ENCODE peak calls at places on chromosomes 4 and X, in four cellular contexts. A, V, N and G are unnamed samples.

GRCh38 chr4:155799106-155799793 is 40.4 kb downstream of the GUCY1B1 start:
- DNase-seq in A (no peak), V (no peak), N (no peak), G (no peak)

GRCh38 chrX:29826651-29827206 is 388.6 kb upstream of the MAGEB2 start:
- DNase-seq in A (no peak), V (no peak), N (no peak), G (no peak)

GRCh38 chr4:8032381-8032780 is 92.7 kb upstream of the AFAP1 start:
- DNase-seq in A (no peak), V (no peak), N (no peak), G (no peak)

GRCh38 chr4:137739391-137739790 is 207.1 kb upstream of the PCDH18 start:
- DNase-seq in A (no peak), V (no peak), N (no peak), G (no peak)

GRCh38 chr4:13706130-13706529 is 78.6 kb upstream of the BOD1L1 start:
- DNase-seq in A (no peak), V (no peak), N (no peak), G (no peak)

GRCh38 chr4:151114338-151114737 is 14.9 kb downstream of the RPS3A start:
- DNase-seq in A (no peak), V (no peak), N (no peak), G (no peak)

GRCh38 chr4:111641813-111642579 is 503.3 kb upstream of the FAM241A start:
- DNase-seq in A (peak), V (peak), N (peak), G (peak)

GRCh38 chr4:114399085-114399484 is 199.5 kb upstream of the UGT8 start:
- DNase-seq in A (no peak), V (no peak), N (peak), G (no peak)

GRCh38 chr4:137025484-137026059 is 506.7 kb downstream of the PCDH18 start:
- DNase-seq in A (no peak), V (no peak), N (no peak), G (no peak)

GRCh38 chr4:152943673-152944072 is 7.5 kb downstream of the FHDC1 start:
- DNase-seq in A (no peak), V (no peak), N (no peak), G (no peak)

GRCh38 chr4:23878912-23879732 is 10.7 kb downstream of the PPARGC1A start:
- DNase-seq in A (no peak), V (no peak), N (no peak), G (no peak)

GRCh38 chrX:16148896-16149295 is 18.4 kb upstream of the MAGEB17 start:
- DNase-seq in A (no peak), V (no peak), N (no peak), G (no peak)

GRCh38 chrX:39802354-39802753 is 295.4 kb downstream of the BCOR start:
- DNase-seq in A (no peak), V (no peak), N (no peak), G (no peak)

GRCh38 chr4:98828801-98829200 is 100.1 kb downstream of the EIF4E start:
- DNase-seq in A (no peak), V (peak), N (peak), G (no peak)

GRCh38 chr4:55507612-55508011 is 39.1 kb downstream of the CLOCK start:
- DNase-seq in A (no peak), V (no peak), N (no peak), G (no peak)

GRCh38 chrX:38000706-38001105 is 5.6 kb upstream of the SYTL5 start:
- DNase-seq in A (no peak), V (no peak), N (no peak), G (no peak)

DNA sequence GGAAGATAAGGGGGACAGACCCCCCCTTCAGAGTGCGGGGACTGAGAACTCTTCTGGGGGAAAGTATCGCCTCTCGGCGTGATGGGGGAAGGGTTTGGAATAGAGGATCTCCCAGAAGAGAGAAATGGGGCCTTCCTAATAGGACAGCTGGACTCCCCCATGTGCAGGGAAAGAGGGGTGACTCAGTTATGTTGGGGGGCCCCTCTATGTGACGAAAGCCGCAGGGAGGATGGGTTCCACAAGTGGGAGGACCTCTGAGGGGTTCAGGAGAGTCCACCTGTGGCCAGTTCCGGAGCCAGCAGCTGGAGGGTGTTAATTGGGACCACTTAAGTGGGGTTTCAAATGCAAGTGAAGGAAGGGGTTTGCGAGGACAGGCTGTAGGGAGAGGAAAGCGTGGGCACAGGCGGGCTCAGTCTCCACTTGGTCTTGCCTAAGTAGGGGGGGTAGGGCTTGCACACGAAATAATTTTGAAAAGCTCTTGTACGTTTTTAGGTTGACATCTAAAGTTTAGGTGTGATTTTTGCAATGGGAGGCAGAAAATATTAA is 721 bp downstream of the SUV39H1 start:
- DNase-seq in A (no peak), V (no peak), N (no peak), G (peak)
- H2AFZ ChIP-seq in A (peak), V (no peak), N (no peak), G (peak)

GRCh38 chr4:169963998-169964397 is 62.2 kb downstream of the MFAP3L start:
- DNase-seq in A (no peak), V (no peak), N (no peak), G (no peak)
- TF ChIP-seq JUN in A (no peak), V (no peak), N (no peak), G (no peak)

DNA sequence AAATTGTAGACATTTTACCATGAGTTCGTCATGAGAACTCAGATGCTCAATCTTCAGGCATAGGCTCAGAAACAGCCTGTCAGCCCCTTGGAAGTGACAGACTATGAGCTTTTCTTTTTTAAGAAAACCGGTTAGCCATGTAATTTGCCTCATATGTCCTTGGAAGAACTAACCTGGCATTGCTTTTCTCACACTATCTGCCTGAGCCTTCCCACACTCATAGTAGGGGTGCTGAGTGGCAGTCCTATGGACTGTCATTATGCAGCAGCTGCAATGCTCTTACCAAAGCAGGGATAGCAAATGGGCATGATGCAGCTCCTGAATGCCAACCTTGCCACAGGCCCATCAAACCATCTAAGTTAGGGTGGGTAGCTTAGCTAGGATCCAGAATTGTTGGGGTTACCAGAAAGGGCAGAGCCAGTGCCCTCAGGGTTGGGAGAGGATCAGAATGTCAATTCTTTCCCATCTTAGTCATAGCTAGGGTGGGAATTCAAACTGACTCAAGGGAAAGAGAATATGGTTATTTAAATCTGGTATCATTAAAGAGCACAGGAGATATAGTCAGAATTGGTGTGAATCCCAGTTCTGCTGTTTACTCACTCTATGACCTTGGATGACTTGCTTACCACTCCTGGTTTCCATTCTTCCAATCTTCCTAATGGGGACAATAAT is 230.6 kb upstream of the CPEB2 start:
- DNase-seq in A (no peak), V (no peak), N (no peak), G (no peak)
- H2AFZ ChIP-seq in A (no peak), V (no peak), N (no peak), G (no peak)

GRCh38 chrX:72716766-72717165 is 2.7 kb upstream of the PHKA1 start:
- DNase-seq in A (no peak), V (peak), N (no peak), G (no peak)

GRCh38 chrX:72713130-72713529 is 976 bp downstream of the PHKA1 start:
- DNase-seq in A (no peak), V (no peak), N (no peak), G (peak)

GRCh38 chrX:72712094-72712755 is 1.9 kb downstream of the PHKA1 start:
- DNase-seq in A (no peak), V (no peak), N (no peak), G (peak)

GRCh38 chrX:72714471-72714916 is 388 bp upstream of the PHKA1 start:
- DNase-seq in A (no peak), V (peak), N (peak), G (peak)

DNA sequence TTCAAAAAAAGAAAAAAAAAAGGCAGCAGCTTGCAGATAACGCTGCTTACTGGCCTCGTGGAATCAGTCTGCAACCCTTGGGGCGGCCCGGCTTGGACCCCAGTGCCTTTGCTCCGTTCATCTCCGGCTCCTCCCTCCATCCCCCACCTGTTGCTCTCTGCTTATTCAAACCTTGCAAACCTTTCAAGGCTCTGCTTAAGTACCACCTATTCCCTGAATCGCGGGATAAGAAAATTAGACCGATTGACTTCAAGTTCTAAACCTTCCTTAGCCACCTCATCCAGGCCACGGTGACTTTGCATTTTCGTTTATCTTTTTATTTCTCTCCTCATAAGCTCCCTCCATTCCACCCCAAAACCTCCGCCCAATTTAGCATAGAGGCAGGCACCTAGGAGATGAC is 1.4 kb upstream of the PHKA1 start:
- DNase-seq in A (no peak), V (no peak), N (no peak), G (no peak)
- TF ChIP-seq JUN in A (no peak), V (no peak), N (no peak), G (no peak)

DNA sequence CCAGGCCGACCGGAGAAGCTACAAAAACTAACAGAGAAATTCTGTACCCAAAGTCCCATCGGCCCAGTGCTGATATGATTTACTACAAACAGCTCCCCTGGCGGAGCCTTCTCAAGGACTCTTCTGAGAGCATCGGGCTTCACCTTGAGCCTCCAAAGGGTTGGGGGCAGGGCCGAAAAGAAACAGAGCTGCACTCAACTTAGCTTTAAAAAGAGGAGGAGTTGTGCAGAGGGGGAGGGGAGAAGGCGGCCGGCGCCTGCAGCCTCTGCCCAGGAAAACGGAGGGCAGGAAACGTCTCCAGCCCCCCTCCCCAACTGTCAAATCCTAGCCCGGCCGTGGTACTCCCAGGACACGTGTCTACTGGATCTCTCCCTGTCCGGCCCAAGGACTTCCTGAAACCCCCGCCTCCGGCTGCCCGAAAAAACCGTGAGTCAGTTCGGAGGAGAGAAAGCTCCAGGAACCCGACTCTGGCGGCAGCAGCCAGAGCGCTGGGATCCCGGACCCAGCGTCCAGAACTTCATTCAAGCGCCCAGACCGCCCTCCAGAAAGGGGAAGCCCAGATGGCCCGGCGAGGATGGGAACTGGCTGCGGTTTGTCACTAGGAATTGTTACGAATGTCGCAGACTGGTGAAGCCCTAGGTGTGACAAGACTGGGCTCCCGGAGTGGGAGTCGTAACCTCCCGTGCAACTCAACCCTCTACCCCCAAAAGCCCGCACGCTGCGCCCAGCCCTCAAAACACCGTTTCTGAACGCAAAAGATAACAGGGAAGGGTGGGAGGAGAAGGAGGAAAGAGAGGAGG is 1.0 kb downstream of the ADAMTS3 start:
- DNase-seq in A (peak), V (peak), N (peak), G (peak)
- H2AFZ ChIP-seq in A (peak), V (no peak), N (peak), G (peak)

GRCh38 chrX:17632942-17633341 is 104.4 kb upstream of the SCML1 start:
- DNase-seq in A (no peak), V (no peak), N (no peak), G (peak)
- TF ChIP-seq JUN in A (no peak), V (no peak), N (no peak), G (no peak)

GRCh38 chr4:185592845-185593488 is 57.7 kb upstream of the PDLIM3 start:
- DNase-seq in A (no peak), V (no peak), N (no peak), G (no peak)

GRCh38 chr4:185592438-185592837 is 57.1 kb upstream of the PDLIM3 start:
- DNase-seq in A (no peak), V (no peak), N (no peak), G (no peak)

GRCh38 chr4:185590982-185591381 is 55.7 kb upstream of the PDLIM3 start:
- DNase-seq in A (no peak), V (no peak), N (no peak), G (no peak)

GRCh38 chr4:185589067-185589844 is 53.9 kb upstream of the PDLIM3 start:
- DNase-seq in A (no peak), V (no peak), N (no peak), G (peak)

GRCh38 chr4:185591679-185592141 is 56.4 kb upstream of the PDLIM3 start:
- DNase-seq in A (no peak), V (peak), N (no peak), G (no peak)
- H2AFZ ChIP-seq in A (no peak), V (no peak), N (no peak), G (no peak)